ENCODE peak calls at places on chromosomes 3 and 15, in seven cellular contexts. One of them, this sample, is unnamed.

GRCh38 chr3:121736112-121736511 is 13.4 kb downstream of the GOLGB1 start:
- DNase-seq in cardiac muscle cell: no peak
- DNase-seq in AG09309: no peak
- DNase-seq in HFF-Myc: no peak
- DNase-seq in brain microvascular endothelial cell: peak; percentile 72
- DNase-seq in lower leg skin: no peak
- DNase-seq in A549: no peak
- DNase-seq in this sample: no peak

GRCh38 chr3:75049581-75049980 is 435.1 kb upstream of the CNTN3 start:
- DNase-seq in brain microvascular endothelial cell: no peak
- DNase-seq in A549: no peak
- DNase-seq in cardiac muscle cell: no peak
- DNase-seq in lower leg skin: no peak
- DNase-seq in AG09309: no peak
- DNase-seq in HFF-Myc: no peak
- DNase-seq in this sample: no peak

GRCh38 chr3:15903164-15903563 is 105.4 kb upstream of the ANKRD28 start:
- DNase-seq in HFF-Myc: peak; percentile 25
- DNase-seq in AG09309: peak; percentile 28
- DNase-seq in brain microvascular endothelial cell: no peak
- DNase-seq in cardiac muscle cell: no peak
- DNase-seq in A549: no peak
- DNase-seq in lower leg skin: no peak
- DNase-seq in this sample: peak; percentile 67

GRCh38 chr3:10775828-10776227 is 40.2 kb upstream of the SLC6A11 start:
- DNase-seq in HFF-Myc: no peak
- DNase-seq in AG09309: no peak
- DNase-seq in A549: no peak
- DNase-seq in cardiac muscle cell: no peak
- DNase-seq in brain microvascular endothelial cell: no peak
- DNase-seq in lower leg skin: peak; percentile 46
- DNase-seq in this sample: no peak

GRCh38 chr15:45149060-45149459 is 19.3 kb downstream of the DUOX1 start:
- DNase-seq in cardiac muscle cell: no peak
- DNase-seq in AG09309: no peak
- DNase-seq in HFF-Myc: no peak
- DNase-seq in A549: no peak
- DNase-seq in brain microvascular endothelial cell: no peak
- DNase-seq in lower leg skin: no peak
- DNase-seq in this sample: no peak

GRCh38 chr15:68774120-68774519 is 46.6 kb downstream of the ANP32A start:
- DNase-seq in HFF-Myc: no peak
- DNase-seq in AG09309: no peak
- DNase-seq in brain microvascular endothelial cell: no peak
- DNase-seq in A549: no peak
- DNase-seq in lower leg skin: no peak
- DNase-seq in cardiac muscle cell: no peak
- DNase-seq in this sample: no peak

GRCh38 chr3:185711255-185711870 is 113.5 kb downstream of the IGF2BP2 start:
- DNase-seq in cardiac muscle cell: no peak
- DNase-seq in HFF-Myc: no peak
- DNase-seq in A549: no peak
- DNase-seq in brain microvascular endothelial cell: no peak
- DNase-seq in lower leg skin: no peak
- DNase-seq in AG09309: no peak
- DNase-seq in this sample: no peak

GRCh38 chr3:136957751-136958288 is at the start of gene IL20RB:
- DNase-seq in A549: peak; percentile 14
- DNase-seq in lower leg skin: peak; percentile 92
- DNase-seq in HFF-Myc: no peak
- DNase-seq in AG09309: peak; percentile 74
- DNase-seq in cardiac muscle cell: no peak
- DNase-seq in brain microvascular endothelial cell: no peak
- DNase-seq in this sample: peak; percentile 50

GRCh38 chr3:45153658-45154437 is 7.7 kb upstream of the CDCP1 start:
- DNase-seq in cardiac muscle cell: no peak
- DNase-seq in AG09309: no peak
- DNase-seq in A549: no peak
- DNase-seq in lower leg skin: peak; percentile 56
- DNase-seq in HFF-Myc: no peak
- DNase-seq in brain microvascular endothelial cell: peak; percentile 56
- DNase-seq in this sample: no peak

GRCh38 chr3:155185623-155186022 is 105.5 kb downstream of the MME start:
- DNase-seq in AG09309: peak; percentile 72
- DNase-seq in A549: no peak
- DNase-seq in HFF-Myc: peak; percentile 48
- DNase-seq in brain microvascular endothelial cell: no peak
- DNase-seq in cardiac muscle cell: no peak
- DNase-seq in lower leg skin: no peak
- DNase-seq in this sample: peak; percentile 69

GRCh38 chr15:83250766-83251165 is 33.7 kb downstream of the BNC1 start:
- DNase-seq in cardiac muscle cell: no peak
- DNase-seq in HFF-Myc: no peak
- DNase-seq in brain microvascular endothelial cell: no peak
- DNase-seq in AG09309: no peak
- DNase-seq in lower leg skin: no peak
- DNase-seq in A549: no peak
- DNase-seq in this sample: peak; percentile 6

GRCh38 chr3:186784820-186785516 is 1.6 kb downstream of the EIF4A2 start:
- DNase-seq in HFF-Myc: no peak
- DNase-seq in AG09309: no peak
- DNase-seq in brain microvascular endothelial cell: no peak
- DNase-seq in lower leg skin: no peak
- DNase-seq in cardiac muscle cell: no peak
- DNase-seq in A549: no peak
- DNase-seq in this sample: no peak

GRCh38 chr3:23325466-23326065 is 122.4 kb downstream of the UBE2E2 start:
- DNase-seq in lower leg skin: no peak
- DNase-seq in brain microvascular endothelial cell: no peak
- DNase-seq in HFF-Myc: no peak
- DNase-seq in A549: no peak
- DNase-seq in AG09309: no peak
- DNase-seq in cardiac muscle cell: no peak
- DNase-seq in this sample: no peak

GRCh38 chr3:175716451-175716850 is 857.3 kb downstream of the NAALADL2 start:
- DNase-seq in brain microvascular endothelial cell: peak; percentile 35
- DNase-seq in HFF-Myc: peak; percentile 2
- DNase-seq in lower leg skin: no peak
- DNase-seq in cardiac muscle cell: no peak
- DNase-seq in AG09309: peak; percentile 29
- DNase-seq in A549: no peak
- DNase-seq in this sample: peak; percentile 76

GRCh38 chr15:56244811-56245576 is 1.3 kb upstream of the RFX7 start:
- DNase-seq in A549: no peak
- DNase-seq in HFF-Myc: no peak
- DNase-seq in AG09309: no peak
- DNase-seq in lower leg skin: no peak
- DNase-seq in cardiac muscle cell: no peak
- DNase-seq in brain microvascular endothelial cell: peak; percentile 5
- DNase-seq in this sample: no peak

GRCh38 chr3:119580148-119580760 is 962 bp downstream of the ADPRH start:
- DNase-seq in cardiac muscle cell: peak; percentile 23
- DNase-seq in lower leg skin: no peak
- DNase-seq in HFF-Myc: no peak
- DNase-seq in brain microvascular endothelial cell: peak; percentile 14
- DNase-seq in A549: no peak
- DNase-seq in AG09309: no peak
- DNase-seq in this sample: no peak

GRCh38 chr3:66885326-66886000 is 112.6 kb upstream of the KBTBD8 start:
- DNase-seq in cardiac muscle cell: no peak
- DNase-seq in HFF-Myc: no peak
- DNase-seq in AG09309: peak; percentile 20
- DNase-seq in brain microvascular endothelial cell: peak; percentile 90
- DNase-seq in A549: peak; percentile 43
- DNase-seq in lower leg skin: no peak
- DNase-seq in this sample: peak; percentile 26

GRCh38 chr3:191499307-191500125 is 38.6 kb downstream of the PYDC2 start:
- DNase-seq in HFF-Myc: no peak
- DNase-seq in cardiac muscle cell: peak; percentile 14
- DNase-seq in A549: no peak
- DNase-seq in brain microvascular endothelial cell: peak; percentile 54
- DNase-seq in AG09309: peak; percentile 7
- DNase-seq in lower leg skin: no peak
- DNase-seq in this sample: peak; percentile 18

GRCh38 chr3:171986208-171986607 is 53.2 kb upstream of the FNDC3B start:
- DNase-seq in AG09309: no peak
- DNase-seq in HFF-Myc: no peak
- DNase-seq in cardiac muscle cell: no peak
- DNase-seq in lower leg skin: no peak
- DNase-seq in brain microvascular endothelial cell: no peak
- DNase-seq in A549: no peak
- DNase-seq in this sample: no peak

GRCh38 chr15:64864080-64864479 is 22.4 kb downstream of the PLEKHO2 start:
- DNase-seq in brain microvascular endothelial cell: no peak
- DNase-seq in HFF-Myc: no peak
- DNase-seq in lower leg skin: no peak
- DNase-seq in AG09309: no peak
- DNase-seq in A549: no peak
- DNase-seq in cardiac muscle cell: no peak
- DNase-seq in this sample: no peak

GRCh38 chr15:90871716-90872480 is 3.5 kb downstream of the FURIN start:
- DNase-seq in brain microvascular endothelial cell: no peak
- DNase-seq in AG09309: no peak
- DNase-seq in A549: no peak
- DNase-seq in cardiac muscle cell: peak; percentile 47
- DNase-seq in lower leg skin: peak; percentile 76
- DNase-seq in HFF-Myc: no peak
- DNase-seq in this sample: no peak

GRCh38 chr15:71114066-71114680 is 1.1 kb upstream of the THSD4 start:
- DNase-seq in A549: peak; percentile 61
- DNase-seq in brain microvascular endothelial cell: no peak
- DNase-seq in AG09309: no peak
- DNase-seq in cardiac muscle cell: no peak
- DNase-seq in HFF-Myc: no peak
- DNase-seq in lower leg skin: no peak
- DNase-seq in this sample: no peak

GRCh38 chr3:37540786-37541185 is 320.9 kb upstream of the CTDSPL start:
- DNase-seq in lower leg skin: peak; percentile 78
- DNase-seq in AG09309: no peak
- DNase-seq in cardiac muscle cell: no peak
- DNase-seq in brain microvascular endothelial cell: no peak
- DNase-seq in A549: no peak
- DNase-seq in HFF-Myc: no peak
- DNase-seq in this sample: no peak

DNA sequence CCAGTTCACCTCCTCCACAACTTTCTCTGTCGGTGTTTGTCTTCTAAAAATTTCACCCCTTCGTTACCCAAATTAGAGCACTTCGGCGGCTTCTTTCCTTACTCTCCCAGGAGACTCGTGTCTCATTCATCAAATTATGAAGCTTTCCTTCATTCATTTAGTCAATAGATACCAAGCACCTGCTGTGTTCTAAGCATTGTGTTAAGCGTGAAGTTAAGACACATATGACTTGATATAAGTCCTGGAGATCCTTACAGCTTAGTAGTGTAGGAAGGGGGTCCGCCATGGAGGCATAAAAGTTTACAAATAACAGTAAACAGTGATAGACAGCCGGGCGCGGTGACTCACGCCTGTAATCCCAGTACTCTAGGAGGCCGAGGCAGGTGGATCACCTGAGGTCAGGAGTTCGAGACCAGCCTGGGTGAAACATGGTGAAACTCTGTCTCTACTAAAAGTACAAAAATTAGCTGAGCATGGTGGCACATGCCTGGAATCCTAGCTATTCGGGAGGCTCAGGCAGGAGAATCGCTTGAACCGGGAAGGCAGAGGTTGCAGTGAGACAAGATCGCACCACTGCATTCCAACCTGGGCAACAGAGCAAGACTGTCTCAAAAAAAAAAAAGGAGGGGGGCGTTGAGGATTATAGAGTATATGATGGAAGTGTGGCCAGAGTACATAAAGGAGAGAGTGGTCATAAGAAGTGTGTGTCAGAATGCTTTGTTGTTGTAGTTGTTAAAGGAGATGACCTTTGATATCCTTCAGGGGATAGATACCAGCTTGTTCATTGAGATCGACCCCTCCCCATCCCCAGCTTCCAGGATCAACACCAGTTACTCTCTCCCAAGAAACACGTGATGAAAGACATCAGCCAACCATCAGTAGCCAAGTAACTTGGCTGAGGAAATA is 744 bp upstream of the CCDC32 start:
- DNase-seq in cardiac muscle cell: no peak
- DNase-seq in AG09309: no peak
- DNase-seq in HFF-Myc: no peak
- DNase-seq in A549: no peak
- DNase-seq in brain microvascular endothelial cell: no peak
- DNase-seq in lower leg skin: no peak
- DNase-seq in this sample: no peak
- H3K4me3 ChIP-seq in cardiac muscle cell: peak overlapping the region; percentile 3
- H3K4me3 ChIP-seq in AG09309: peak overlapping the region; percentile 85
- H3K4me3 ChIP-seq in HFF-Myc: peak overlapping the region; percentile 95
- H3K4me3 ChIP-seq in A549: peak overlapping the region; percentile 78
- H3K4me3 ChIP-seq in brain microvascular endothelial cell: peak overlapping the region; percentile 92
- H3K4me3 ChIP-seq in lower leg skin: no peak overlapping the region
- H3K4me3 ChIP-seq in this sample: peak overlapping the region; percentile 93

DNA sequence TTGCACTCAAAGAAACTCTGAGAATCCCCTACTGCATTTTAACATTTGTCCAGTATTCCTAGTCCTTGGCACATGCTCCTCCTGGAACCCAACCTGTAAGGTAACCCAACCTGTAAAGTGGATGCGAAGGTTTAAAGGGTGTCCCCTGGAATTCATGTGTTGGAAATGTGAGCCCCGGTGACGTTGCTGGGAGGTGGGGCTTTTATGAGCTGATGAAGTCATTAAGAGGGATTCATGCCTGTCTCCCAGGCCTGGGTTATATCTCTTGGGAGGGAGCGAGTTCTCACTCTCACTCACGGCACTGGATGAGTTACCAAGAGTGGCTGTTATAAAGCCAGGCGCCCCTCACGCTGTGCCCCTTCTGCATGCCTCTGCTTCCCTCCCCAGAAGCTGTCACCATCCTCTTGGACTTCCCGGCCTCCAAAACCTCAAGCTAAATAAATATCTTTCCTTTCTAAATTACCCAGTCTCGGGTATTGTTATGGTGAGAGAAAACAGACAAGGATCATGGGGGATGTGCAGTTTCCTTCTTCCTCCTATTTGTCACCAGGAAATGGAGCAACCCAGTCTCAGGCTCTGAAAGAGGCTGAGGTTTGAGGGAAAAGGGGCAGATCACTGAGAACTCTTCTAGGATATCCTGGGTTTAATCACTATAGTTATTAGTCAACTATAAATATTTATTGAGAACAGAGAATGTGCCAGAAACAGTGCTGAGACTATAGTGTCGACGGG is 7.6 kb downstream of the XXYLT1 start:
- DNase-seq in AG09309: no peak
- DNase-seq in HFF-Myc: no peak
- DNase-seq in lower leg skin: peak; percentile 82
- DNase-seq in cardiac muscle cell: no peak
- DNase-seq in brain microvascular endothelial cell: no peak
- DNase-seq in A549: no peak
- DNase-seq in this sample: no peak
- H3K4me3 ChIP-seq in AG09309: no peak overlapping the region
- H3K4me3 ChIP-seq in HFF-Myc: no peak overlapping the region
- H3K4me3 ChIP-seq in lower leg skin: no peak overlapping the region
- H3K4me3 ChIP-seq in cardiac muscle cell: no peak overlapping the region
- H3K4me3 ChIP-seq in brain microvascular endothelial cell: no peak overlapping the region
- H3K4me3 ChIP-seq in A549: no peak overlapping the region
- H3K4me3 ChIP-seq in this sample: no peak overlapping the region

GRCh38 chr3:106728315-106728821 is 648.9 kb upstream of the CCDC54 start:
- DNase-seq in AG09309: peak; percentile 96
- DNase-seq in brain microvascular endothelial cell: peak; percentile 94
- DNase-seq in cardiac muscle cell: no peak
- DNase-seq in HFF-Myc: peak; percentile 62
- DNase-seq in lower leg skin: no peak
- DNase-seq in A549: peak; percentile 59
- DNase-seq in this sample: peak; percentile 94
- H3K4me3 ChIP-seq in AG09309: no peak overlapping the region
- H3K4me3 ChIP-seq in brain microvascular endothelial cell: peak overlapping the region; percentile 18
- H3K4me3 ChIP-seq in cardiac muscle cell: no peak overlapping the region
- H3K4me3 ChIP-seq in HFF-Myc: peak overlapping the region; percentile 8
- H3K4me3 ChIP-seq in lower leg skin: no peak overlapping the region
- H3K4me3 ChIP-seq in A549: peak overlapping the region; percentile 2
- H3K4me3 ChIP-seq in this sample: peak overlapping the region; percentile 13

GRCh38 chr3:141412936-141413354 is 44.6 kb downstream of the ZBTB38 start:
- DNase-seq in HFF-Myc: no peak
- DNase-seq in cardiac muscle cell: no peak
- DNase-seq in lower leg skin: peak; percentile 97
- DNase-seq in A549: peak; percentile 89
- DNase-seq in brain microvascular endothelial cell: no peak
- DNase-seq in AG09309: peak; percentile 82
- DNase-seq in this sample: no peak
- H3K4me3 ChIP-seq in HFF-Myc: no peak overlapping the region
- H3K4me3 ChIP-seq in cardiac muscle cell: no peak overlapping the region
- H3K4me3 ChIP-seq in lower leg skin: no peak overlapping the region
- H3K4me3 ChIP-seq in A549: peak overlapping the region; percentile 22
- H3K4me3 ChIP-seq in brain microvascular endothelial cell: no peak overlapping the region
- H3K4me3 ChIP-seq in AG09309: no peak overlapping the region
- H3K4me3 ChIP-seq in this sample: no peak overlapping the region